ENCODE peak calls at places on chromosomes 12 and 14, in six cellular contexts. G is DMS 273 treated with DMSO at 0.1 percent for 48 hours, F is cardiac muscle cell, Y is T follicular helper cell, D is renal cortical epithelial cell, C is iPS-NIHi11. Z is an unnamed sample.
A peak's percentile ranks its signal among the peaks of the same experiment; 100 is the strongest.

GRCh38 chr14:98622208-98623051 is 649.6 kb downstream of the BCL11B start:
- DNase-seq in D (no peak), G (no peak), Y (no peak), C (no peak), F (no peak), Z (no peak)

GRCh38 chr14:36973806-36974442 is 198.5 kb downstream of the SLC25A21 start:
- DNase-seq in D (peak; percentile 87), F (no peak), G (no peak), Y (no peak), C (no peak), Z (no peak)

GRCh38 chr12:122951406-122951805 is 14.9 kb downstream of the ABCB9 start:
- DNase-seq in F (no peak), Y (no peak), G (no peak), C (no peak), D (peak; percentile 82), Z (no peak)

GRCh38 chr14:91330846-91331245 is 86.3 kb upstream of the GPR68 start:
- DNase-seq in C (no peak), G (no peak), F (no peak), Y (no peak), D (no peak), Z (no peak)

GRCh38 chr12:43038991-43039390 is 449.4 kb upstream of the PRICKLE1 start:
- DNase-seq in Y (no peak), D (peak; percentile 33), C (no peak), G (no peak), F (no peak), Z (peak; percentile 1)

GRCh38 chr12:120225200-120225558 is 24.3 kb upstream of the RPLP0 start:
- DNase-seq in D (no peak), C (no peak), F (no peak), G (no peak), Y (no peak), Z (peak; percentile 55)

GRCh38 chr12:19130224-19131019 is 889 bp downstream of the PLEKHA5 start:
- DNase-seq in D (no peak), C (peak; percentile 63), Y (no peak), G (no peak), F (peak; percentile 54), Z (peak; percentile 47)

GRCh38 chr14:104387385-104388010 is 192.1 kb upstream of the C14orf180 start:
- DNase-seq in G (no peak), Y (no peak), F (no peak), D (no peak), C (no peak), Z (no peak)

GRCh38 chr12:2391740-2392341 is 339.1 kb downstream of the CACNA1C start:
- DNase-seq in C (no peak), D (no peak), G (no peak), Y (no peak), F (no peak), Z (no peak)

GRCh38 chr14:96098999-96099335 is 59.8 kb downstream of the C14orf132 start:
- DNase-seq in C (no peak), Y (no peak), F (no peak), G (no peak), D (no peak), Z (no peak)

GRCh38 chr12:64221656-64222010 is 463 bp downstream of the KICS2 start:
- DNase-seq in D (peak; percentile 71), Y (peak; percentile 40), G (peak; percentile 63), F (peak; percentile 91), C (peak; percentile 89), Z (peak; percentile 75)

GRCh38 chr12:82425241-82425640 is 66.9 kb downstream of the METTL25 start:
- DNase-seq in G (no peak), F (no peak), Y (no peak), C (no peak), D (peak; percentile 93), Z (no peak)

GRCh38 chr12:116722245-116722644 is 15.6 kb downstream of the SPRING1 start:
- DNase-seq in G (no peak), Y (no peak), F (no peak), C (no peak), D (no peak), Z (no peak)

GRCh38 chr12:87518508-87518907 is 510.7 kb downstream of the C12orf50 start:
- DNase-seq in F (no peak), Y (no peak), C (no peak), G (no peak), D (peak; percentile 13), Z (no peak)

GRCh38 chr14:77302926-77303325 is 17.8 kb downstream of the POMT2 start:
- DNase-seq in C (no peak), F (no peak), D (peak; percentile 90), G (no peak), Y (no peak), Z (no peak)

GRCh38 chr12:102958073-102958829 is 777 bp downstream of the ASCL1 start:
- DNase-seq in C (peak; percentile 61), F (peak; percentile 47), D (no peak), Y (no peak), G (peak; percentile 21), Z (peak; percentile 70)

GRCh38 chr12:12081836-12082497 is 11.2 kb downstream of the BCL2L14 start:
- DNase-seq in G (no peak), F (peak; percentile 13), C (peak; percentile 38), D (peak; percentile 65), Y (no peak), Z (no peak)

GRCh38 chr14:91509878-91510170 is 286 bp downstream of the PPP4R3A start:
- DNase-seq in C (no peak), D (no peak), F (no peak), G (no peak), Y (no peak), Z (no peak)

GRCh38 chr12:55443776-55444175 is at the start of gene OR6C2:
- DNase-seq in D (no peak), Y (no peak), C (no peak), G (no peak), F (no peak), Z (no peak)

GRCh38 chr12:17759982-17760381 is 330.0 kb downstream of the RERGL start:
- DNase-seq in Y (no peak), G (no peak), D (no peak), C (no peak), F (no peak), Z (no peak)

GRCh38 chr14:32201816-32202467 is at the start of gene RNU6-7:
- DNase-seq in C (no peak), F (peak; percentile 62), G (peak; percentile 16), D (peak; percentile 19), Y (no peak), Z (peak; percentile 89)

Z was measured in NCI-H524.